ENCODE peak calls at places on chromosome 21, in seven cellular contexts. F is mammary epithelial cell, M is suprapubic skin, V is pancreas, U is GM12864, R is HFF-Myc, P is heart left ventricle. O is an unnamed sample.

GRCh38 chr21:35428041-35428400 is 378.9 kb upstream of the RUNX1 start:
- DNase-seq in F (no peak), P (no peak), R (no peak), U (no peak), M (no peak), V (no peak), O (no peak)

GRCh38 chr21:34846601-34847112 is 177.9 kb downstream of the CLIC6 start:
- DNase-seq in F (peak; percentile 86), R (peak; percentile 71), U (no peak), M (peak; percentile 69), V (no peak), P (no peak), O (no peak)

GRCh38 chr21:16476056-16476850 is 746.5 kb downstream of the USP25 start:
- DNase-seq in V (no peak), M (no peak), U (no peak), P (no peak), F (no peak), R (no peak), O (no peak)

GRCh38 chr21:31520506-31521163 is 138.9 kb upstream of the SOD1 start:
- DNase-seq in M (no peak), U (no peak), V (no peak), P (no peak), R (no peak), F (no peak), O (no peak)

GRCh38 chr21:45574081-45574501 is 31.9 kb upstream of the SLC19A1 start:
- DNase-seq in F (no peak), R (no peak), P (no peak), U (no peak), M (peak; percentile 74), V (no peak), O (no peak)

GRCh38 chr21:31724552-31724951 is 7.4 kb downstream of the SCAF4 start:
- DNase-seq in V (no peak), P (no peak), U (no peak), M (no peak), R (no peak), F (no peak), O (no peak)

GRCh38 chr21:20004353-20004752 is 993.9 kb upstream of the NCAM2 start:
- DNase-seq in M (no peak), R (no peak), U (no peak), P (no peak), F (no peak), V (no peak), O (no peak)

GRCh38 chr21:44987886-44988606 is 48.2 kb downstream of the SLX9 start:
- DNase-seq in F (no peak), M (no peak), U (no peak), V (no peak), P (peak; percentile 25), R (no peak), O (no peak)

GRCh38 chr21:46150073-46150472 is 5.3 kb downstream of the FTCD start:
- DNase-seq in U (no peak), P (peak; percentile 25), F (no peak), V (no peak), R (no peak), M (peak; percentile 77), O (peak; percentile 48)

GRCh38 chr21:37748351-37748750 is 167.9 kb downstream of the KCNJ6 start:
- DNase-seq in F (peak; percentile 17), M (no peak), R (no peak), V (no peak), U (no peak), P (no peak), O (no peak)

GRCh38 chr21:37742532-37742931 is 173.7 kb downstream of the KCNJ6 start:
- DNase-seq in M (no peak), V (no peak), P (no peak), R (no peak), U (no peak), F (peak; percentile 25), O (no peak)

GRCh38 chr21:37751268-37751975 is 164.8 kb downstream of the KCNJ6 start:
- DNase-seq in M (no peak), R (no peak), U (no peak), P (peak; percentile 58), F (no peak), V (no peak), O (no peak)

GRCh38 chr21:37749132-37749531 is 167.1 kb downstream of the KCNJ6 start:
- DNase-seq in M (no peak), R (no peak), F (peak; percentile 72), V (no peak), P (no peak), U (no peak), O (no peak)

DNA sequence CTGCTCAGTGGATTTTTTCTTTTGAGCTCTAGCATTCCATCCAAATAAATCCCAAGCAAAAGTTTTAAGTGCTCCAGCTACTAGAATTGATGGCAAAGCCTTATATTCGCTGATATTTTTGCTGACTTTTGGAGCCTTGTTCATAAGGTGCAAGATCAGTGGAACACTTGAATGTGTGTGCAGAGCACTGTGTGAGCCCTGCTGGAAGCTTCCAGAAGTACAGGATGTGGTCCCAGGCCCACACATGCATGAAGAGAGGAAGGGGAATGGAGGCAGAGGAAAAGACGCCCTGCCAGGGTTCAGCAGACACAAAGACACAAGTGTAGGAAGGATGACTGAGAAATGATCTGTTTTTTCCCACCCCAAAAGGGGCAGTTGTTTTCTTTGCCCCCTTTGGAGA is 169.4 kb downstream of the KCNJ6 start:
- DNase-seq in M (no peak), U (no peak), P (no peak), F (no peak), R (no peak), V (no peak), O (no peak)
- H3K4me3 ChIP-seq in M (no peak overlapping the region), U (no peak overlapping the region), P (no peak overlapping the region), F (no peak overlapping the region), R (no peak overlapping the region), V (no peak overlapping the region), O (no peak overlapping the region)

GRCh38 chr21:33075128-33075527 is 5.2 kb downstream of the OLIG1 start:
- DNase-seq in U (no peak), P (no peak), M (no peak), F (no peak), V (no peak), R (no peak), O (no peak)
- H3K4me3 ChIP-seq in U (no peak overlapping the region), P (no peak overlapping the region), M (no peak overlapping the region), F (no peak overlapping the region), V (no peak overlapping the region), R (no peak overlapping the region), O (no peak overlapping the region)

GRCh38 chr21:25036775-25037174 is 570.5 kb downstream of the MRPL39 start:
- DNase-seq in R (no peak), P (no peak), M (no peak), F (no peak), V (no peak), U (no peak), O (no peak)

GRCh38 chr21:25039461-25040380 is 567.6 kb downstream of the MRPL39 start:
- DNase-seq in P (no peak), V (no peak), F (no peak), M (no peak), R (no peak), U (peak; percentile 26), O (no peak)
- H3K4me3 ChIP-seq in P (no peak overlapping the region), V (no peak overlapping the region), F (no peak overlapping the region), M (no peak overlapping the region), R (no peak overlapping the region), U (peak overlapping the region; percentile 28), O (no peak overlapping the region)

DNA sequence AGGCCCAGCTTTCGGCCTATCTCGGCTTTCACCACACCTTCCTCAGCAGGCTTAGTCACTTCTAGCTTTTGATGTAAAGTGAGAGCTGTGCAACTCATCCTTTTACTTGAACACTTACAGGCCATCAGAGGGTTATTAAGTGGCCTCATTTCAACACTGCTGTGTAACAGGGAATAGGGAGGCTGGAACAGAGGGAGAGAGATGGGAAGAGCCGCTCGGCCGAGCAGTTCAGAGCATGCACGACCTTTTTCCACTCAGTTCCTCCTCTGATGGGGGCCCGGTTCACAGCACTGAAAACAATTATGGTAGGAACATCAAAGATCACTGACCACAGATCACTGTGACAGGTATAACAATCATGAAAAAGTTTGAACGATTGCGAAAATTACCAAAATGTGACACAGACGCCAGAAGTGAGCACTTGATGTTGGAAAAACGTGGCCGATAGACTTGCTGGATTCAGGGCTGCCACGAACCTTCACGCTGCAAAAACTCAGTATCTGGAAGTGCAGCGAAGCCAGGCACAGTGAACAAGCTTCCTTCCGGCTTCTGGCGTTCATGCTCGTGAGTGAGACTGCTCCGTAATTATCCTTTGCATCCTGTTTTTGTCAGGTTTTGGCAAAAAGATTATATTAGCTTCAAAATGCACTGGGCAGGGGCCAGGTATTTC is 28.6 kb downstream of the AGPAT3 start:
- DNase-seq in F (no peak), U (no peak), R (no peak), V (no peak), P (no peak), M (peak; percentile 61), O (no peak)
- H3K4me3 ChIP-seq in F (no peak overlapping the region), U (peak overlapping the region; percentile 21), R (no peak overlapping the region), V (no peak overlapping the region), P (peak overlapping the region; percentile 0), M (no peak overlapping the region), O (no peak overlapping the region)

GRCh38 chr21:43362928-43363314 is 64.0 kb downstream of the SIK1 start:
- DNase-seq in F (no peak), U (no peak), R (no peak), V (no peak), M (no peak), P (no peak), O (no peak)

GRCh38 chr21:43361493-43362296 is 65.2 kb downstream of the SIK1 start:
- DNase-seq in U (peak; percentile 63), M (no peak), V (no peak), F (peak; percentile 93), P (peak; percentile 84), R (peak; percentile 32), O (peak; percentile 83)

GRCh38 chr21:43363506-43364260 is 63.2 kb downstream of the SIK1 start:
- DNase-seq in U (no peak), R (no peak), V (no peak), P (no peak), M (no peak), F (no peak), O (no peak)

GRCh38 chr21:43361127-43361492 is 65.8 kb downstream of the SIK1 start:
- DNase-seq in U (no peak), V (no peak), F (peak; percentile 50), M (no peak), P (peak; percentile 74), R (no peak), O (no peak)

GRCh38 chr21:43362306-43362927 is 64.5 kb downstream of the SIK1 start:
- DNase-seq in P (peak; percentile 88), F (peak; percentile 68), V (no peak), R (peak; percentile 37), U (no peak), M (peak; percentile 91), O (peak; percentile 58)
- H3K4me3 ChIP-seq in P (peak overlapping the region; percentile 45), F (no peak overlapping the region), V (no peak overlapping the region), R (peak overlapping the region; percentile 26), U (peak overlapping the region; percentile 37), M (peak overlapping the region; percentile 37), O (peak overlapping the region; percentile 32)

O was measured in tibial artery.